ENCODE peak calls at places on chromosomes 6 and 20, in eight cellular contexts. J is stimulated activated CD8-positive, alpha-beta memory T cell treated with anti-CD3 and anti-CD28 coated beads, Interleukin-7, amount 100 ng/mL, for 48 hours; L is CD8-positive, alpha-beta T cell; S is CD4-positive, CD25-positive, alpha-beta regulatory T cell; X is SW480; U is head of caudate nucleus; P is colonic mucosa; O is germinal center. H is an unnamed sample.
A peak's percentile ranks its signal among the peaks of the same experiment; 100 is the strongest.

GRCh38 chr20:23217023-23217422 is 130.9 kb upstream of the CD93 start:
- DNase-seq in J (no peak), L (no peak), S (no peak), X (no peak), U (no peak), P (no peak), O (no peak), H (no peak)

GRCh38 chr6:1607557-1608221 is 2.0 kb upstream of the FOXC1 start:
- DNase-seq in J (no peak), L (no peak), S (no peak), X (no peak), U (no peak), P (no peak), O (no peak), H (no peak)

GRCh38 chr20:19451591-19452295 is 239.3 kb downstream of the SLC24A3 start:
- DNase-seq in J (no peak), L (no peak), S (no peak), X (no peak), U (no peak), P (no peak), O (no peak), H (no peak)

GRCh38 chr6:29419516-29419915 is 4.8 kb downstream of the OR12D1 start:
- DNase-seq in J (no peak), L (no peak), S (no peak), X (no peak), U (no peak), P (no peak), O (no peak), H (no peak)

GRCh38 chr6:116352515-116353471 is 18.0 kb upstream of the DSE start:
- DNase-seq in J (no peak), L (no peak), S (no peak), X (no peak), U (no peak), P (no peak), O (no peak), H (no peak)

GRCh38 chr20:64082126-64082638 is 2.0 kb downstream of the LKAAEAR1 start:
- DNase-seq in J (no peak), L (no peak), S (no peak), X (no peak), U (no peak), P (no peak), O (no peak), H (no peak)

GRCh38 chr20:2130062-2130591 is 28.5 kb downstream of the STK35 start:
- DNase-seq in J (no peak), L (no peak), S (no peak), X (no peak), U (no peak), P (no peak), O (no peak), H (no peak)

GRCh38 chr6:169975701-169976100 is 224.3 kb downstream of the ERMARD start:
- DNase-seq in J (no peak), L (no peak), S (no peak), X (no peak), U (no peak), P (no peak), O (no peak), H (no peak)

GRCh38 chr6:41531591-41532582 is 14.3 kb upstream of the FOXP4 start:
- DNase-seq in J (peak; percentile 60), L (peak; percentile 24), S (peak; percentile 67), X (peak; percentile 12), U (no peak), P (no peak), O (peak; percentile 67), H (no peak)

H was measured in heart right ventricle.